ENCODE peak calls at places on chromosomes 4 and X, in four cellular contexts. G is sigmoid colon, A is upper lobe of left lung, K is GM23338. O is an unnamed sample.

GRCh38 chr4:145797278-145797677 is 117.3 kb downstream of the C4orf51 start:
- DNase-seq in A (no peak), G (no peak), K (no peak), O (no peak)

GRCh38 chr4:128303986-128304385 is 16.4 kb upstream of the PGRMC2 start:
- DNase-seq in G (no peak), K (no peak), A (no peak), O (no peak)

GRCh38 chr4:30610361-30610760 is 109.8 kb upstream of the PCDH7 start:
- DNase-seq in K (no peak), G (no peak), A (no peak), O (no peak)

GRCh38 chrX:147072747-147073146 is 258.2 kb upstream of the CXorf51A start:
- DNase-seq in G (no peak), A (no peak), K (no peak), O (no peak)

GRCh38 chr4:76811604-76812412 is 86.1 kb downstream of the SOWAHB start:
- DNase-seq in A (no peak), G (peak), K (peak), O (no peak)

GRCh38 chr4:174198396-174199179 is 84.9 kb downstream of the FBXO8 start:
- DNase-seq in G (peak), A (no peak), K (no peak), O (no peak)

GRCh38 chr4:106541253-106541652 is 172.7 kb upstream of the GIMD1 start:
- DNase-seq in K (no peak), A (no peak), G (no peak), O (no peak)

GRCh38 chrX:2875798-2876399 is 47.2 kb downstream of the GYG2 start:
- DNase-seq in A (no peak), K (peak), G (no peak), O (no peak)

GRCh38 chrX:124217289-124218251 is 114.9 kb upstream of the TEX13D start:
- DNase-seq in A (peak), K (peak), G (no peak), O (no peak)

GRCh38 chrX:45710081-45710801 is 509.6 kb upstream of the DIPK2B start:
- DNase-seq in G (no peak), A (no peak), K (no peak), O (no peak)

GRCh38 chrX:55593756-55594257 is 29.4 kb upstream of the FOXR2 start:
- DNase-seq in A (no peak), G (no peak), K (no peak), O (no peak)

GRCh38 chrX:112832481-112833095 is 8.0 kb downstream of the AMOT start:
- DNase-seq in K (peak), G (no peak), A (peak), O (peak)

GRCh38 chrX:119236599-119237525 is 777 bp downstream of the PGRMC1 start:
- DNase-seq in G (peak), A (peak), K (no peak), O (peak)

GRCh38 chrX:150647331-150647730 is 45.9 kb upstream of the MTMR1 start:
- DNase-seq in G (no peak), K (no peak), A (no peak), O (no peak)
- TF ChIP-seq POLR2AphosphoS5 in G (no peak), K (no peak), A (no peak), O (no peak)

DNA sequence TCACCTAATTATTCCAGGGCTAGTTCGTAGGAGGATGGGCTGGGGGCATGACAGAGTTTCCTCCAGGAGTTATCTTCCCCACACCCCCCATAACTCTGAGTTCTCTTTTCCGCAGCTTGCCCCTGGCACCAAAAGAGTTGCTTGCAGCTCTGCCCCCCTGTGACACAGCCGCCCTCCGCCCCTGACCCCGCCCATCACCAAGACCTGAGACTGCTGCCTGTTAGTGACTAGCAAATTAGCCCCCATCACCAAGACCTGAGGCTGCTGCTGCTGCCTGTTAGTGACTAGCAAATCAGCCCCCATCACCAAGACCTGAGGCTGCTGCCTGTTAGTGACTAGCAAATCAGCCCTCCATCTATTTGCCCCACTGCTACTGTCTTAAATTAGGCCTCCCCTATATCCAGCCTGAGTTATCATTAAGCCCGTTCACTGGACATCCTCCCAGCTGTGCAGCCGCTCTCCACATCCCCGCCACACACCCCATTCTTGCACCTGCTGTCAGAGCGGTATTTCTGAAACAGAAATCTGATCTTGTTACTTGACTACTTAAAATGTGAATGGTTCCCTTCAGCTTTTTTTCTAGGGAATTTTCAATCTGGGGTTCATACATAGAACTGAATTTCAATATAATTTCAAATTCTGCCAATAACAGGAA is 1.5 kb upstream of the PAPSS1 start:
- DNase-seq in G (no peak), K (peak), A (peak), O (no peak)
- H3K4me3 ChIP-seq in G (no peak), K (peak), A (peak), O (no peak)

GRCh38 chrX:133935096-133935495 is 50.3 kb downstream of the GPC3 start:
- DNase-seq in A (no peak), K (no peak), G (no peak), O (no peak)
- TF ChIP-seq POLR2AphosphoS5 in A (no peak), K (no peak), G (no peak), O (no peak)

DNA sequence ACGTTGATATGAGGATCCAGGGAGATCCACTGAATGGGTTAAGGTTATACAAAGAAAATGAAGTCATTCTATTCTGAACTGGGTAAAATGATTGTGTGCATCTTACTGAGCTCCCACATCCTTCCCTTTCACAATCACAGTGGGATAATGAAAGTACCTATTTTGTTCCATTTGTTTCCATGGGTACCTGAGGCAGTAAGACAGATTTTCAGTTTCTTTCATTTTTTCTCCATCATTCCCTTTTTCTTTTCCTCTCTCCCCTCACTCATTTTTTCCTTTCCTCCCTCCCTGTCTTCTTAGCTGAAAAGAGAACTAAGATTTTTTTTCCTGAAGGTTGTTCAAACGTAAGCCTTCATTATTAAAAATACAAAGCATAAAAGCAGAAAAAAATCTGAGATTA is 4.6 kb downstream of the GRIA2 start:
- DNase-seq in K (no peak), G (no peak), A (no peak), O (no peak)
- H3K4me3 ChIP-seq in K (no peak), G (no peak), A (no peak), O (no peak)

GRCh38 chrX:137034508-137034872 is 695 bp upstream of the GPR101 start:
- DNase-seq in A (no peak), K (no peak), G (no peak), O (no peak)
- TF ChIP-seq POLR2AphosphoS5 in A (no peak), K (no peak), G (no peak), O (no peak)

GRCh38 chr4:169080970-169081369 is 70.9 kb upstream of the CBR4 start:
- DNase-seq in K (no peak), G (peak), A (no peak), O (no peak)

GRCh38 chr4:169085015-169085414 is 75.0 kb upstream of the CBR4 start:
- DNase-seq in A (no peak), K (no peak), G (no peak), O (no peak)

DNA sequence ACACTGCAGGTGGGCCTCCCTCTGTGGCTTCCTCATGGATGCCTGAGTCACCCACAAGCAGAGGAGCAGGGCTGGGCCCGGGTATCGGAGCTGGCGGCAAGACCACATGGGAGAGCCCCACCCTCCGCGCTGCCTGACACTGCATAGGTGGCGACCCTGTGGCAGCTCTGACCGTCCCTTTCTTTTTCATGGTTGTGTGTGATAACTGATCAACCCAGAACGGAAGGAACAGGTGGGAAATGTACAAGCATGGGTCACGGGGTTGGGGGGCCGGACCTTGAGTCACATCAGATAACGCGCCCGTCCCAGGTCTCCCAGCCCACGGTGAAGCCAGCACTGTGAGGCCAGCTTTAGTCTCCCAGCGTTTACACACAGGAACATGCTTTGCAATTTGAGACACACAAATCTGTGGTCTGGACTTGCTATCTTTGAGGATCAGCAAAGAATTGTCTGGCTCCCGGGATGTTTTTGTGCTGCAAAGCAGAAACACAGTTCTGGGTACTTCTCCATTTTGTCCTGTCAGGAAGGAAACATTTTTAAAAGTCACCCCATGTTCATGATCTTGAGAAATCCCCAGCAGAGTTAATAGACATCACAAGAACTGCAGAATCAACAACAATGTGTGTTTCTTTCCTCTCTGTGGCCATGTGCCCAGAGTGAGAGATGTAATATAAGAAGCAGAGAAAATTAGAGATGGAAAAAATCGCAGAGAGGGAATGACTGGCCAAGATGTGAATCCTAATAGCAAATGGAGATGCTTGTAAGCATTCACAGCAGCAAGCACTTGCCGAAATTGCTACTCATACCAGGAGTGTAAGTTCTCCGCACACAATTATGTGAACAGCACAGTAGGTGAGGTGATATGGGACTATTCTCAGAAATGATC is 70.1 kb upstream of the CBR4 start:
- DNase-seq in A (peak), K (no peak), G (peak), O (peak)
- H3K4me3 ChIP-seq in A (peak), K (no peak), G (no peak), O (peak)

GRCh38 chr4:150135134-150135773 is 57.0 kb downstream of the DCLK2 start:
- DNase-seq in K (no peak), G (no peak), A (no peak), O (no peak)
- TF ChIP-seq POLR2AphosphoS5 in K (no peak), G (no peak), A (no peak), O (no peak)

DNA sequence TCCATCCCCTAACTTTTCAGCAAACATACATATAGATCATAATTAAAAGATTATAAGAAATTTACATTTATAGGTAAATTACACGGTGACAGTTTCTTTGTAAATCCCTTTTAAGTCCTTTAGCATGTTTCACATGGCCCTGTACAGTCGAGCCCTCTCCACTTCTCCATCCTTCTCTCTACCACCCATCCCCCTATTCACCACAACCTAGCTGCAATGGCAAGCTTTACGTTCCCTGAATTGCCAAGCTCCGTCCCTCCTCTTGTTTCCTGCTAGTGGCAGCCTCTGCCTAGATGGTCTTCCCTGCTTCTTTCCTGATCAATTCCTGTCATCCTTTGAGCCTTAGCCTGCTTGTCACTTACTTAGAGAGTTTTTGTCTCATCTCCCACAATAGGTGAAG is 116.2 kb downstream of the TMA16 start:
- DNase-seq in K (peak), A (no peak), G (no peak), O (no peak)
- H3K4me3 ChIP-seq in K (no peak), A (peak), G (no peak), O (no peak)